ENCODE peak calls at places on chromosomes 4 and X, in four cellular contexts. P is IMR-90, K is trophoblast cell, G is H1. Z is an unnamed sample.

GRCh38 chr4:183011213-183011907 is 87.7 kb upstream of the WWC2 start:
- DNase-seq in G (no peak), K (peak), P (peak), Z (peak)

GRCh38 chr4:180060159-180060889 is 2182.9 kb upstream of the TENM3 start:
- DNase-seq in G (no peak), K (peak), P (peak), Z (peak)

GRCh38 chrX:54529166-54529558 is 857 bp upstream of the GNL3L start:
- DNase-seq in P (no peak), G (no peak), K (no peak), Z (no peak)

GRCh38 chr4:35800669-35801068 is 443.6 kb downstream of the ARAP2 start:
- DNase-seq in G (no peak), P (no peak), K (no peak), Z (no peak)

GRCh38 chr4:38177792-38178665 is 217.8 kb downstream of the PTTG2 start:
- DNase-seq in P (no peak), K (no peak), G (no peak), Z (no peak)

GRCh38 chr4:40349561-40350198 is 14.5 kb downstream of the CHRNA9 start:
- DNase-seq in K (no peak), G (no peak), P (peak), Z (no peak)

GRCh38 chr4:176034498-176034897 is 31.1 kb upstream of the WDR17 start:
- DNase-seq in K (peak), P (peak), G (no peak), Z (peak)

GRCh38 chrX:68175569-68175968 is 257.7 kb downstream of the OPHN1 start:
- DNase-seq in K (no peak), G (no peak), P (peak), Z (peak)

GRCh38 chrX:35406386-35406785 is 391.8 kb upstream of the MAGEB16 start:
- DNase-seq in G (no peak), K (peak), P (no peak), Z (no peak)

GRCh38 chr4:91113130-91113706 is 986.0 kb downstream of the CCSER1 start:
- DNase-seq in P (peak), G (no peak), K (peak), Z (peak)

GRCh38 chrX:13085533-13085932 is 41.1 kb upstream of the FAM9C start:
- DNase-seq in K (no peak), G (no peak), P (no peak), Z (no peak)

GRCh38 chr4:148444296-148445070 is 2.3 kb upstream of the NR3C2 start:
- DNase-seq in P (no peak), G (no peak), K (peak), Z (peak)

GRCh38 chr4:87530868-87531267 is 1.7 kb upstream of the SPARCL1 start:
- DNase-seq in P (peak), G (no peak), K (no peak), Z (no peak)

DNA sequence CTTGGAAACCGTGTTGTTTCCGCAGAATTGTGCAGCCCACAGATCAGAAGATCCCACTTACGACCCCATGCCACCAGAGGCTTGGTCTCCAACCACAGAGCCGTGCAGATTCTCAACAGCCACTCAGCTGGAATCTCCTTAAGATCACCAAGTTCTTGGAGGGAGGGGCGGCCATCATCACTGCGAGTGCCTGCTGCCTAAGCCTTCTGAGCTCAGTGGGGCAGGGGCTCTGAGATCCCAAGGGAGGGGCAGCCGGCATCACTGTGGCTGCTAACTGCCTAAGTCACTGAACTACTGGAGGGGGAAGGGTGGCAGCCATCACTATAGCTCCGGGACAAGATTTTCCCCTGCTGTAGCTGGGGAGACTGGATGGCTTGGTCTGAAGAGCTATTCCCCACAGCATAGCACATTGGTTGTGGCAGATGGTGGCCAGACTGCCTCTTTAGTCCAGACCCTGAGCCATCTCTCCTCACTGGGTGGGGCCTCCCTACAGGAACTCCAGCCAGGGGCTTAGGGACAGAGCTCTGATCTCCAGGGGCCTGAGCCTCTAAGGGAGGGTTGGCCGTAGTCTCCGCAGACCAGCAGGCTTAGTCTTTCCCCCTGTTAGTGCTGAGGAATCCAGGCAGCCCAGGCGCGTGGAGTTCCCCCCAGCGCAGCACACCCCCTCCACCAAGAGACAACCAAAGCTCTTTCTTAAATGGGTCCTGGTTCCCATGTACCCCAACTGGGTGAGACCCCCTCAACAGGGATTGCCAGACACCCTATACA is 1483.9 kb downstream of the ADGRL3 start:
- DNase-seq in K (no peak), G (no peak), P (no peak), Z (no peak)
- H2AFZ ChIP-seq in K (no peak), G (no peak), P (no peak), Z (no peak)

DNA sequence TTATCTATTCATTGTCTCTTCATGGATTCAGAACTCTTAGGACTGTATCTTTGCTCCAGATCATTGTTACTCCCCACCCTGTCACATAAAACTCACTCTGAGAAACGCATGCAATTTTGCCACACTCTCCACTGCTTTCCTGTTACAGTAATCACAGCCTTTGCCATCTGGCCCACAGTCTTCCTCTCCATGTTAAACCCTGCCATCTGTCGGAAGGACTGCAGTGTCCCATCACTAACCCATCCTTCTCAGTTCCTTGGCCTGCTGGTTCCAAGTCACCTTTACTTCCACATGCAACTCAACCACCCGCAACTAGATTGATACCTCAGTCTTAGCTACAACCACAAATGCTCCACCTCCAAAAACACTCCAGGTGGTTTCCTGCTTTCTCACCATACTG is 308.7 kb upstream of the FAM241A start:
- DNase-seq in K (no peak), P (no peak), G (no peak), Z (no peak)
- H3K18ac ChIP-seq in K (no peak), P (no peak), G (no peak), Z (no peak)

DNA sequence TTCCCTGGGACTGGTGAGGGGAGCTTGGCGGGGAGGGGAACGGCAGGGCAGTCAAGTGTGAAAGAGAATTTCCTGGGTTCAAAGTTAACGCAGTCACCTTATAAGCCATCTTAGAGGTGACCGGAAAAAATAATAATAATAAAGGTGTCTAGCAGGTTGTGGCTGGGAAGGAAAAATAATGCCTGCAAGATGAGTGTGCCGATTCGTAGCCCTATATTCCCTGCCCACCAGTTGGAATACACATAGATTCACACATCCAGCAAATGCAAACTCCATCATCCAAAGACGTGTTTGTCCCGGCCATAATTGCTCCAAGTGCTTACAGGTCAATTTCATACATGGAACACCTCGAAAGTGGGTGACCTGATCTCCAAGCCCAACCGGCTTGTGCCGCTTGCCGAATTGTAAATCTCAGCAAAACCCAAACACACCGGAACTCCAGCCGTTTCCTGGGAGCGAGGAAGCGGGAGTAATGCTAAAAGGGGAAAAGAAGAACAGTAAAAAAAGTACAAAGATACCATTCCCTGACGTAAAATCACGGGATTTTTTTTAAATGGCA is 1.3 kb upstream of the FAT1 start:
- DNase-seq in G (no peak), K (peak), P (peak), Z (peak)
- H2AFZ ChIP-seq in G (no peak), K (peak), P (peak), Z (no peak)

DNA sequence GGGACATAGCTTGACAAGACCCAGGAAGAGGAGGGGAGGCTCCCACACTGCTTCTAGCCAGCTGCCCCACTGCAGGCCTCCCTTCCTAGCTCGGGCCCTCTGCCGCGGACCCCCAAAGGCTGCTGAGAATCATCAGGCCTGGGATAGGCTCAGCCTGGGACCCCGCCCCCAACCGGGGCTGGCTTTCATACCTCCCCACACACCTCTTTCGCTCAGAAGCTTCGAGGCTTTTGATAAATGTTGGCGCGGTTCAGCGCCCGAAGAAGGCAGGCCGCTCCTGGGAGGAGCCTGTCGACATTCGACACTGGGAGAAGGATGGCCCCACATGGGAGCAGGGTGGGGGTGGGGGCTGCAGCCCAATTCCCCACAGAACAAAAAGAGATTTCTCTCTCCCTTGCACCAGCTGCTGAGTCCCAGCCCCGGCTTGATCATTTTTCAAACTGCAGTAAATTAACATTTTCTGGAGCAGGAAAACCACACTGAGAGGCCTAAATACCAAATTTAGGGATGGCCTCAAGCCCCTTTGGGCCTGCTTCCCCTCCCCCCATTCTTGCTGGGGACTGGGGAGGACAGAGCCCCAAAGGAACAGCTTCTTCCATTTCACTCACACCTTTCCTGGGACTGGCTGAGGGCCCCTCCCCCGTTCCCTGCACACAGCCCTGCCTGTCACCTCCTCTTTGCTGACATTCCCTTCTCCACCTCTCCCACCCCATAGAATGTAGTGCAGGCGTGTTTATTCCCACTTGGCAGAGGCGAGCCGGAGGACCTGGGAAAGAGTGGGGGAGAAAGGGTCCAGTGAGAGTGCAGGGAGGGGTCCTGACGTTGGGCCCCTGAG is 112.9 kb upstream of the PJA1 start:
- DNase-seq in P (no peak), G (peak), K (no peak), Z (no peak)
- H3K18ac ChIP-seq in P (no peak), G (no peak), K (no peak), Z (no peak)

DNA sequence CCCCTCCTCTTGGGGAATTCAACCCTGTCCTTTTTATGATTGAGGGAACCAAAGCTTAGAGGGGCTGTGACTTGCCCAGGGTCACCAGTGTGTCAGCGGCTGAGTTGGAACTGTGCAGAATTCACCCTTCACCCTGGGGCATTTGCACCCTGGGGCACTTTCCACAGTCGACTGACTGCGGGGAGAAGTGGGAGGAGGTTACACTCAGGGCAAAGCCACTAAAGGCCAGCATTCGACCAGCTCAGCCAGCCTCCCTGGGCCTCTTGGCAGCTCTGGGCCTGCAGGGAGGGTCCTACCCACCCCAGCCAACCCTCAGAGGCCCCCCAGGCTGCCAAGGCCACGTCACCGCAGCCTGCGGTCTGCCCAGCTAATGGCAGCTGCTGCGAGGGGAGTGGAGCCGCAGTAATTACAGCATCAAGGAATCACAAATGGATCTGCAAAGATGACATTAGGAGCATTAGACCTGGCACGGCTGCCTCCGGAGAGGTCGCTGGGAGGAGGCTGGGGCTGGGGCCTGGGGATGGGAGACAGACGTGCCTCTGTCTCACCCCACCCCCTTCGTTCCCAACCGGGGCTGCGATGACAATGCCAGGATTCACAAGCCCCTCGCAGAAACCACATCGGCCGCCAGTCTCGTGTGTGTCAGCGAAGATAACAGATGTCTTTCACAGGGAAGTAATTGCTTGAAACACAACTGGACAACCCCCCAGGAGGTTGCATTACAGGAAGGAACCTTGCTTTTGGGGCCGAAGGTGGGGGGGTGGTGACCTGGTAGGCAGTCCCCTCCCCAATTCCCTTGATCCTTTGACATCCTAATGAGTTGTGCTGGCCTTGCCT is 367.7 kb downstream of the BCOR start:
- DNase-seq in K (peak), G (no peak), P (no peak), Z (peak)
- H2AFZ ChIP-seq in K (no peak), G (no peak), P (no peak), Z (no peak)